ENCODE peak calls at places on chromosomes 12 and 14, in five cellular contexts. V is fibroblast of lung; R is effector CD4-positive, alpha-beta T cell; C is C1 segment of cervical spinal cord; K is adipocyte. H is an unnamed sample.

GRCh38 chr12:110281549-110282342 is 699 bp downstream of the ATP2A2 start:
- DNase-seq in V (peak), R (peak), C (peak), K (peak), H (peak)

GRCh38 chr12:101799774-101800173 is 31.0 kb downstream of the GNPTAB start:
- DNase-seq in V (no peak), R (no peak), C (no peak), K (no peak), H (no peak)

GRCh38 chr14:76761198-76761848 is at the start of gene VASH1:
- DNase-seq in V (peak), R (peak), C (peak), K (peak), H (peak)

GRCh38 chr12:130079254-130079653 is 83.0 kb upstream of the FZD10 start:
- DNase-seq in V (no peak), R (no peak), C (no peak), K (no peak), H (no peak)

GRCh38 chr12:22100952-22101748 is 55.1 kb downstream of the CMAS start:
- DNase-seq in V (peak), R (peak), C (no peak), K (peak), H (no peak)

GRCh38 chr12:77377116-77377515 is 311.7 kb upstream of the E2F7 start:
- DNase-seq in V (peak), R (no peak), C (no peak), K (peak), H (no peak)

GRCh38 chr12:11348439-11348838 is 38.2 kb upstream of the PRB4 start:
- DNase-seq in V (no peak), R (no peak), C (no peak), K (no peak), H (no peak)

GRCh38 chr14:67964391-67964812 is 144.8 kb downstream of the RAD51B start:
- DNase-seq in V (no peak), R (no peak), C (no peak), K (peak), H (no peak)

GRCh38 chr12:40616383-40616900 is 75.8 kb upstream of the CNTN1 start:
- DNase-seq in V (no peak), R (no peak), C (no peak), K (no peak), H (no peak)

GRCh38 chr12:108394196-108394595 is 55.1 kb upstream of the CMKLR1 start:
- DNase-seq in V (no peak), R (no peak), C (no peak), K (peak), H (no peak)

GRCh38 chr12:103269962-103270361 is 225.8 kb downstream of the C12orf42 start:
- DNase-seq in V (peak), R (no peak), C (no peak), K (no peak), H (no peak)

H was measured in nucleus accumbens.